ENCODE peak calls at places on chromosomes 16 and 17, in five cellular contexts. O is foreskin fibroblast, U is GM06990, H is Caco-2, A is tibial artery. T is an unnamed sample.

GRCh38 chr17:42928714-42929496 is 28.3 kb downstream of the G6PC1 start:
- DNase-seq in O (peak; percentile 58), A (peak; percentile 61), H (peak; percentile 62), U (peak; percentile 12), T (peak; percentile 26)

GRCh38 chr17:30921544-30922196 is at the start of gene ADAP2:
- DNase-seq in A (peak; percentile 53), H (peak; percentile 58), O (no peak), U (peak; percentile 40), T (no peak)

GRCh38 chr16:29147710-29148425 is 163.0 kb downstream of the LAT start:
- DNase-seq in H (no peak), A (no peak), U (no peak), O (no peak), T (no peak)

GRCh38 chr16:31213877-31214704 is at the start of gene TRIM72:
- DNase-seq in A (no peak), O (no peak), H (no peak), U (no peak), T (no peak)

GRCh38 chr16:84947022-84947421 is 64.3 kb downstream of the ZDHHC7 start:
- DNase-seq in U (no peak), A (peak; percentile 51), O (no peak), H (no peak), T (no peak)

GRCh38 chr17:48011405-48012150 is 26.0 kb downstream of the COPZ2 start:
- DNase-seq in A (no peak), H (peak; percentile 83), O (no peak), U (no peak), T (no peak)

GRCh38 chr16:63998-64913 is 8.2 kb downstream of the RHBDF1 start:
- DNase-seq in A (no peak), U (peak; percentile 4), H (no peak), O (no peak), T (no peak)

GRCh38 chr16:69040144-69040909 is 65.1 kb upstream of the HAS3 start:
- DNase-seq in O (peak; percentile 64), A (no peak), H (no peak), U (no peak), T (no peak)

GRCh38 chr17:40558300-40558584 is 7.0 kb downstream of the CCR7 start:
- DNase-seq in A (no peak), H (peak; percentile 12), U (no peak), O (no peak), T (no peak)

GRCh38 chr17:67435122-67435521 is 58.0 kb downstream of the PITPNC1 start:
- DNase-seq in U (no peak), O (no peak), H (no peak), A (no peak), T (no peak)

GRCh38 chr17:48012151-48012520 is 25.5 kb downstream of the COPZ2 start:
- DNase-seq in H (no peak), A (no peak), U (peak; percentile 85), O (no peak), T (no peak)

GRCh38 chr16:30429678-30430427 is at the start of gene DCTPP1:
- DNase-seq in O (peak; percentile 97), U (peak; percentile 93), H (peak; percentile 98), A (peak; percentile 97), T (peak; percentile 98)

GRCh38 chr16:78244131-78244899 is 144.9 kb downstream of the WWOX start:
- DNase-seq in A (no peak), U (no peak), H (peak; percentile 95), O (no peak), T (no peak)

GRCh38 chr17:42436401-42436800 is 13.3 kb upstream of the CAVIN1 start:
- DNase-seq in U (no peak), H (no peak), O (peak; percentile 96), A (peak; percentile 74), T (no peak)

DNA sequence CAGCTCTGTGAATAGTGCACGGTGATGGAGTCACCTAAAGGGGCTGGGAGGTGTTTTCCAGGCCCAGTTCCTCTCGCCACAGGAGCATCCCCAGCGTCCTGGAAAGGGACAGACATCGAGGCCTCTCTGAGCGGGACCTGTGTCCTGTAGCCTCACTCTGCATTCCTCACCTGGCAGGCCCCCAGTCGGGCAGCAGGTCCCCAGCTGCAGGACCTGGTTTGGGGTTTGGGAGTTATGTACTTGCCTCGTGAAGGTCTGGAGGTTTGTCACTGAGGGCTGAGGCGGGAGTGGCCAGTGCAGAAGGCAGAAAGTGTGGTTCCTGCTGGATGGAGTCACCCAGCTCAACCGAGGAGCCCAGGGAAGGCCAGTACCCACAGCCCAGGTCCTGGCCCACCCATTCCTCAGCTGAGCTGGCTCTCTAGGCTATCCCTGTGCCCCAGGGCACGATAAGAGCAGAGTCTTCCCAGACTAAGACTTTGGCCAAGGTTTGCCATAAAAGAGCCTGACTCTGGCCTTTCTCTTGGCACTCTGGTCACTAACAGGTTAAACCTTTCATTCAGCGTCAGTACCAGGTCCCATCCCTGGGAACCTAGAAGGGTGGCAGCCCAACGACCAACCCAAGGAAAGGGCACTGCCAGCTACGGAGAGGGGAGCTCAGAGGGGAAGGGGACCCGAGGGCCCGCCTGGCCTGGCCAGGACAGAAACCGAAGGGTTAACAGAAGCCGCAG is 24.4 kb downstream of the TBX4 start:
- DNase-seq in H (peak; percentile 28), A (no peak), O (no peak), U (no peak), T (no peak)
- H3K4me3 ChIP-seq in H (no peak overlapping the region), A (no peak overlapping the region), O (no peak overlapping the region), U (no peak overlapping the region), T (no peak overlapping the region)

GRCh38 chr16:50265260-50265659 is 1.1 kb upstream of the ADCY7 start:
- DNase-seq in U (peak; percentile 47), O (no peak), H (no peak), A (no peak), T (no peak)
- TF ChIP-seq CTCF in U (peak; percentile 59), O (no peak), H (peak; percentile 24), A (no peak), T (peak; percentile 54)

DNA sequence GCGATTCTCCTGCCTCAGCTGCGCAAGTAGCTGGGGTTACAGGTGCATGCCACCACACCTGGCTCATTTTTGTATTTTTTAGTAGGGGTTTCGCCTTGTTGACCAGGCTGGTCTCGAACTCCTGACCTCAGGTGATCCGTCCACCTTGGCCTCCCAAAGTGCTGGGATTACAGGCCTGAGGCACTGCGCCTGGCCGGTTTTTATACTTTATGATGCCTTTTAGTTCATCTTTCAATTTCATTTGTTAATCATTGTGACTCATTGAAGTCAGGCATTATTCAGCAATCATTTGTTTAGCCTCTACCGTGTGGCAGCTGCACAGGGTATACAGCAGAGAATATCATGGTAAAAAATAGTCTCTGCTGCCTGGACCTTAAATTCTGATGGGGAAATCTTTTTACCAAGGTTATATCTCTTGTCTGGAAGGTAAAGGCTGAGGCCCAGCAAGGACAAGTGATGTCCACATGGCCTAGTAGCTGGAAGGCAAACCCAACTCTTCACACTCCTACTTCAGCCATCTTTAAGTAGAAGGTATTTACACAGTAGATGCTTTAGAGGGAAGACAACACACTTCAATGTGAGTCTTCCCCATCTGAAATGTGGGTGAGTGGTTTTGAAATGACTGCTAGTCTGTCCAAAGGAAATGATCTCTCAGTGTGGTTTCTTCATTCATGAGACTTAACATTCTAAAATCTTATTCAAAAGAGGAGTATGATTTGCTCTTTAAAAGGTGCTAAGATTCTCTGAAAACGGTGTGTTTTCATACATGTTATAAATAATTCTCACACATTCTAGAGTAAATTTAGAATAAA is 2.4 kb downstream of the PRPSAP2 start:
- DNase-seq in O (peak; percentile 17), A (no peak), U (peak; percentile 49), H (no peak), T (no peak)
- H3K4me3 ChIP-seq in O (no peak overlapping the region), A (no peak overlapping the region), U (peak overlapping the region; percentile 36), H (no peak overlapping the region), T (no peak overlapping the region)

DNA sequence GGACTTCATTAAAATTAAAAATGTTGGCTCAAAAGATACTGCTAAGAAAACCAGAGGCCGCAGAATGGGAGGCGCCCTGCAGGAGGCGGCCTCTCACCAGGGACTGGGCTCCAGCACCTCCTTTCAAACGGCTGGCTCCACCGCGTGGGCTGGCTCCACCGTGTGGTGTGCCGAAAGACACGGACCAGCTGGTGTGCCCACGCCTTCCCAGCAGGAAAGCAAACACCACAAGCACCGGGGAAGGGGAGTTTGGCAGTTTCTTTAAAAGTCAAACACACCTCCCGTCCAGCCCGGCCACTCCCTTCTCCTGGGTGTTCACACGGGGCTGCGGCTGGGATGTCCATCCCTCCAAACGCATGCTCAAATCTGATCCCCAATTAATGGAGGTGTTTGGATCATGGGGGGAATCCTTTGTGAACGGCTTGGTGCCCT is 13.9 kb downstream of the HAGH start:
- DNase-seq in O (peak; percentile 65), H (no peak), U (no peak), A (no peak), T (no peak)
- TF ChIP-seq CTCF in O (peak; percentile 65), H (no peak), U (peak; percentile 40), A (no peak), T (peak; percentile 61)

GRCh38 chr17:38868095-38868967 is 1.5 kb upstream of the LASP1 start:
- DNase-seq in O (peak; percentile 79), A (peak; percentile 75), U (peak; percentile 55), H (peak; percentile 69), T (no peak)
- H3K4me3 ChIP-seq in O (peak overlapping the region; percentile 99), A (peak overlapping the region; percentile 77), U (peak overlapping the region; percentile 98), H (peak overlapping the region; percentile 79), T (peak overlapping the region; percentile 83)

DNA sequence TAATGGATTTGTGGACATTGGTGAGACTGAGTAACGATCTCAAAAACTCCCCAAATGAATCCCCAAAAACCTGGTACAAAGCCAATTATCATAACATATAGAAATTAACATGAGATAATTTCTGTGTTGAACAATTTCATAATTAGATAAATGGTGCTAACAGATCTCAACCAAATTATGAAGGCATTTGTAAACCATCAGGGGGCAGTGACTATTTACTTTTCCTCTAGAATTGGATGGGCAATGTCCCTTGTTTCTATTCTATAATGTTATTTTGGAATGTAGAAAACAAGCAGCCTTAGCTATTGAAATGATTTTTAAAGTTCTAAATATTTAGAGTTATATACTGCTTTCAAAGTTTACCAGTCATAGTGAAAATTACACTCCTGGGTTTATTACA is 57.8 kb downstream of the MYH10 start:
- DNase-seq in H (no peak), A (no peak), O (no peak), U (no peak), T (no peak)
- TF ChIP-seq CTCF in H (no peak), A (peak; percentile 19), O (no peak), U (peak; percentile 16), T (peak; percentile 21)

DNA sequence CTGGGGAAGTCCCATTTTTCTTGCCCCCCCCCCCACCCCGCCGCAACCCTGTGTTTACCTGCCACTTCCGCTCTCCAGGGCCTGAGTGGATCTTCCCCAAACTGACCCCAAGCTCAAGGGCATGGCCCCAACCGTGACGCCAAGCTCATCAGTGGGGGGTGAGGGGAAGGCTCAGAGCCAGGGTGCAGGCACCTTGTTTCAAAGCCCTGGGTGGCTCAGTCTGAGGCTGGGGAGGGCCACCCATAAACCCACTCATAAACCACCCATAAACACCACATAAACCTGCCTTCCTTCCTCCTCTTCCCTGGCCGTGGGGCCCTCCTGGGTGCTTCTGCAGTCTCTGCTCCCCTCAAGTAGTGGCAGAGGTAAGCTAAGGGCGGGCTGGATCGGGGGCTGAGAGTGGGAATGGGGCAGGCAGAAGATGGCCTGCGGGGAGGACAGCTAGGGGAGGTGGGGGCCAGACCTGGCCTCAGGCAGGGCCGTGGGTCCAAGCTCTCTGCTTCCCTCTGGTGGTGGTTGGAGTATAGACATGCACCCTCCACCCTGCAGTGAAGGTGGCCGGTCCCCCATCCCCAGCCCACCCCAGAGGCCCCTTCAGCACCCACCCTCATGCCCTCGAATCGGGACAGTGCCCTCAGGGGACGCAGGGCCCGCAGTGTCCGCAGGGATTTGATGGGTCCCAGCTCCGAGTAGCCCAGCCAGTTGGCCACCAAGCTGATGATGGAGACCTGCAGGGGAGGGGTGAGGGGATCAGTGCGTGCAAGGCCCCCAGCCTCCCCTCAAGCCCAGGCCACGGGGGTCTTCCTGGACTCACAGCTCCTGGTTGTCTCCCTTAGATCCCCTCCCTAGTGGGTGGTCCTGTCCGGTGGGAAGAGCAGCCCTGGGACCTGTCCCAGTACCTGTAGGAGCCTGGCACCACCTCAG is 14.6 kb upstream of the CD79B start:
- DNase-seq in U (peak; percentile 70), O (no peak), A (no peak), H (peak; percentile 61), T (no peak)
- H3K4me3 ChIP-seq in U (peak overlapping the region; percentile 29), O (no peak overlapping the region), A (no peak overlapping the region), H (no peak overlapping the region), T (no peak overlapping the region)

T was measured in retinal pigment epithelial cell.